ENCODE peak calls at places on chromosomes 11 and 22, in four cellular contexts. K is sigmoid colon, J is right lobe of liver, F is upper lobe of right lung. N is an unnamed sample.

GRCh38 chr22:31244044-31244942 is 32.2 kb downstream of the LIMK2 start:
- DNase-seq in K (no peak), J (no peak), F (no peak), N (peak)

GRCh38 chr22:41557401-41558240 is 3.2 kb upstream of the CSDC2 start:
- DNase-seq in K (peak), J (peak), F (peak), N (no peak)

GRCh38 chr22:23720855-23721254 is 30.0 kb downstream of the RGL4 start:
- DNase-seq in K (no peak), J (no peak), F (no peak), N (no peak)

GRCh38 chr11:43575931-43576833 is 104.4 kb upstream of the HSD17B12 start:
- DNase-seq in K (no peak), J (no peak), F (no peak), N (no peak)

GRCh38 chr22:21942407-21942895 is 10.2 kb downstream of the PPM1F start:
- DNase-seq in K (peak), J (peak), F (peak), N (no peak)

GRCh38 chr11:68470304-68470811 is 9.8 kb downstream of the PPP6R3 start:
- DNase-seq in K (no peak), J (no peak), F (no peak), N (no peak)

GRCh38 chr11:18171377-18172000 is 1.1 kb upstream of the MRGPRX4 start:
- DNase-seq in K (no peak), J (peak), F (no peak), N (no peak)

GRCh38 chr11:7844986-7845385 is 48.2 kb upstream of the OR5P2 start:
- DNase-seq in K (no peak), J (no peak), F (no peak), N (no peak)

GRCh38 chr11:124441519-124441918 is 4.0 kb downstream of the OR8B8 start:
- DNase-seq in K (no peak), J (no peak), F (no peak), N (no peak)

GRCh38 chr11:75236062-75236461 is 4.5 kb upstream of the TPBGL start:
- DNase-seq in K (no peak), J (no peak), F (no peak), N (no peak)

GRCh38 chr11:132620423-132620822 is 911.9 kb downstream of the OPCML start:
- DNase-seq in K (no peak), J (no peak), F (no peak), N (no peak)

GRCh38 chr11:98194611-98195010 is 826.1 kb upstream of the CNTN5 start:
- DNase-seq in K (no peak), J (no peak), F (no peak), N (no peak)

GRCh38 chr11:15941206-15941770 is 415.1 kb downstream of the SOX6 start:
- DNase-seq in K (no peak), J (no peak), F (no peak), N (no peak)

GRCh38 chr22:48627203-48627602 is 1200.5 kb downstream of the BRD1 start:
- DNase-seq in K (no peak), J (no peak), F (no peak), N (no peak)

GRCh38 chr11:75013051-75013450 is 24.3 kb downstream of the NEU3 start:
- DNase-seq in K (no peak), J (no peak), F (no peak), N (no peak)

GRCh38 chr11:103709366-103709765 is 327.1 kb upstream of the DDI1 start:
- DNase-seq in K (no peak), J (no peak), F (no peak), N (no peak)

GRCh38 chr11:134244593-134244992 is 8.6 kb downstream of the THYN1 start:
- DNase-seq in K (no peak), J (no peak), F (no peak), N (no peak)

GRCh38 chr22:42933783-42934144 is 76.7 kb upstream of the ARFGAP3 start:
- DNase-seq in K (no peak), J (no peak), F (no peak), N (no peak)

GRCh38 chr22:31530816-31531180 is 34.5 kb downstream of the SFI1 start:
- DNase-seq in K (no peak), J (no peak), F (no peak), N (no peak)

GRCh38 chr11:46850829-46851380 is 4.8 kb upstream of the CKAP5 start:
- DNase-seq in K (no peak), J (no peak), F (no peak), N (no peak)

GRCh38 chr22:46415816-46416536 is 80.5 kb downstream of the TRMU start:
- DNase-seq in K (no peak), J (no peak), F (no peak), N (no peak)

GRCh38 chr22:42363851-42364250 is 68.4 kb downstream of the NFAM1 start:
- DNase-seq in K (peak), J (no peak), F (no peak), N (no peak)

GRCh38 chr11:64566042-64566914 is 24.7 kb upstream of the SLC22A12 start:
- DNase-seq in K (peak), J (peak), F (peak), N (no peak)

GRCh38 chr11:70651036-70651435 is 252.7 kb downstream of the CTTN start:
- DNase-seq in K (no peak), J (no peak), F (no peak), N (no peak)

GRCh38 chr22:26725012-26725676 is 67.8 kb downstream of the MIAT start:
- DNase-seq in K (no peak), J (no peak), F (no peak), N (no peak)

GRCh38 chr22:48968201-48968959 is 859.3 kb downstream of the BRD1 start:
- DNase-seq in K (no peak), J (no peak), F (peak), N (peak)

GRCh38 chr11:107250017-107250416 is 207.6 kb downstream of the CWF19L2 start:
- DNase-seq in K (no peak), J (no peak), F (no peak), N (no peak)

GRCh38 chr11:28338371-28338770 is 230.2 kb downstream of the METTL15 start:
- DNase-seq in K (no peak), J (no peak), F (no peak), N (no peak)

GRCh38 chr11:108340958-108341357 is 118.1 kb downstream of the ATM start:
- DNase-seq in K (no peak), J (no peak), F (no peak), N (no peak)

GRCh38 chr11:103749158-103749557 is 287.3 kb upstream of the DDI1 start:
- DNase-seq in K (no peak), J (no peak), F (no peak), N (no peak)

GRCh38 chr11:76626921-76627391 is 43.6 kb downstream of the LRRC32 start:
- DNase-seq in K (peak), J (no peak), F (no peak), N (peak)

GRCh38 chr22:19729507-19729906 is 6.2 kb downstream of the GP1BB start:
- DNase-seq in K (no peak), J (no peak), F (no peak), N (no peak)
- TF ChIP-seq CTCF in K (no peak), J (no peak), F (no peak), N (no peak)

GRCh38 chr22:37781434-37782059 is 26.2 kb upstream of the GCAT start:
- DNase-seq in K (no peak), J (peak), F (no peak), N (no peak)
- TF ChIP-seq CTCF in K (no peak), J (peak), F (no peak), N (peak)

GRCh38 chr11:88494857-88495256 is 157.3 kb upstream of the CTSC start:
- DNase-seq in K (no peak), J (no peak), F (no peak), N (no peak)
- TF ChIP-seq CTCF in K (no peak), J (no peak), F (no peak), N (no peak)

GRCh38 chr11:128520886-128521696 is 66.3 kb downstream of the ETS1 start:
- DNase-seq in K (no peak), J (peak), F (no peak), N (no peak)

GRCh38 chr11:128518493-128519207 is 68.7 kb downstream of the ETS1 start:
- DNase-seq in K (no peak), J (no peak), F (no peak), N (no peak)

GRCh38 chr11:128521697-128522062 is 65.7 kb downstream of the ETS1 start:
- DNase-seq in K (no peak), J (peak), F (peak), N (no peak)

GRCh38 chr11:128519353-128519752 is 68.0 kb downstream of the ETS1 start:
- DNase-seq in K (no peak), J (no peak), F (no peak), N (no peak)

GRCh38 chr11:128520206-128520885 is 67.0 kb downstream of the ETS1 start:
- DNase-seq in K (no peak), J (no peak), F (no peak), N (no peak)
- TF ChIP-seq CTCF in K (no peak), J (no peak), F (no peak), N (peak)

GRCh38 chr22:27825174-27825573 is 23.6 kb upstream of the MN1 start:
- DNase-seq in K (no peak), J (no peak), F (no peak), N (no peak)
- TF ChIP-seq CTCF in K (no peak), J (no peak), F (peak), N (peak)

DNA sequence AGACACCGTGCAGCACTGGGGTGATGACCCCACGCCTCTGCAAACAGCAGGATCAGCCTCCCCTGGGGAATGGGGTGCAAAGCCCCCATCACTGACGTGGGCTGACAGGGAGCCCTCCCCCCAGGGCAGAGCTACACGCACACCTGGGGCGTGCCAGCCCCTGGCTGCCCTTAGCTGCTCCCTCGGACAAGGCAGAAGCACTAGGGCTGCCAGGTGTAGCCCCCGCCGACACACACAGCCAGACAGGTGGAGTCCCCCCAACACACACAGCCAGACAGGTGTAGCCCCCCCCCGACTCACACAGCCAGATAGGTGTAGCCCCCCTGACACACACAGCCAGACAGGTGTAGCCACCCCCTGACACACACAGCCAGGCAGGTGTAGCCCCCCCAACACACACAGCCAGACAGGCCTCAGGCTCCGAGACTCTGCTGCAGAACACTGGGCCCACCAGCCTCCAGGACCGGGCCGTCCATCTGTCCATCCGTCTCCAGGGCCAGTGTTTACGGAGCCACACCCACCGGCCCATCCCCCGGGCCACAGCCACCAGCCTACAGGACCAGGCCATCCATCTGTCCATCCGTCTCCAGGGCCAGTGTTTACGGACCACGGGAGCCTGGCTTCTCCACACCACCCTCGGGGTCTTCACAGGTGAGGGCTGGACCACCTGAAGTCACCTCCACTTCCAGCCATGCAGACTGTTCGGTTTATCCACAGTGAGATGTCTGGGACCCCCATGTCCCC is 3.5 kb downstream of the ANO9 start:
- DNase-seq in K (no peak), J (no peak), F (no peak), N (no peak)
- TF ChIP-seq CTCF in K (no peak), J (no peak), F (no peak), N (no peak)

N was measured in chondrocyte.